ENCODE peak calls at places on chromosomes 11 and 22, in six cellular contexts. One of them, this sample, is unnamed.

GRCh38 chr11:46299425-46300067 is 22.1 kb downstream of the CREB3L1 start:
- DNase-seq in M059J: peak; percentile 79
- DNase-seq in activated T-cell treated with anti-CD3 and anti-CD28 coated beads, Interleukin-2, amount 50 U/mL, for 1 hour: no peak
- DNase-seq in activated CD4-positive, alpha-beta T cell treated with anti-CD3 and anti-CD28 coated beads, Interleukin-2, amount 50 U/mL, for 4 hours: no peak
- DNase-seq in AG09319: no peak
- DNase-seq in ACHN: no peak
- DNase-seq in this sample: peak; percentile 60

GRCh38 chr11:30585067-30585891 is 874 bp downstream of the MPPED2 start:
- DNase-seq in M059J: no peak
- DNase-seq in activated CD4-positive, alpha-beta T cell treated with anti-CD3 and anti-CD28 coated beads, Interleukin-2, amount 50 U/mL, for 4 hours: no peak
- DNase-seq in ACHN: no peak
- DNase-seq in activated T-cell treated with anti-CD3 and anti-CD28 coated beads, Interleukin-2, amount 50 U/mL, for 1 hour: peak; percentile 17
- DNase-seq in AG09319: no peak
- DNase-seq in this sample: no peak

GRCh38 chr11:3161720-3162409 is 3.2 kb downstream of the OSBPL5 start:
- DNase-seq in activated CD4-positive, alpha-beta T cell treated with anti-CD3 and anti-CD28 coated beads, Interleukin-2, amount 50 U/mL, for 4 hours: no peak
- DNase-seq in ACHN: no peak
- DNase-seq in activated T-cell treated with anti-CD3 and anti-CD28 coated beads, Interleukin-2, amount 50 U/mL, for 1 hour: no peak
- DNase-seq in M059J: no peak
- DNase-seq in AG09319: no peak
- DNase-seq in this sample: no peak

GRCh38 chr11:119262668-119263351 is 54.1 kb downstream of the MCAM start:
- DNase-seq in ACHN: peak; percentile 64
- DNase-seq in activated CD4-positive, alpha-beta T cell treated with anti-CD3 and anti-CD28 coated beads, Interleukin-2, amount 50 U/mL, for 4 hours: no peak
- DNase-seq in activated T-cell treated with anti-CD3 and anti-CD28 coated beads, Interleukin-2, amount 50 U/mL, for 1 hour: no peak
- DNase-seq in AG09319: no peak
- DNase-seq in M059J: peak; percentile 65
- DNase-seq in this sample: peak; percentile 86

GRCh38 chr11:65488273-65489058 is 10.4 kb upstream of the MALAT1 start:
- DNase-seq in activated T-cell treated with anti-CD3 and anti-CD28 coated beads, Interleukin-2, amount 50 U/mL, for 1 hour: no peak
- DNase-seq in M059J: peak; percentile 85
- DNase-seq in activated CD4-positive, alpha-beta T cell treated with anti-CD3 and anti-CD28 coated beads, Interleukin-2, amount 50 U/mL, for 4 hours: no peak
- DNase-seq in ACHN: peak; percentile 29
- DNase-seq in AG09319: no peak
- DNase-seq in this sample: peak; percentile 40

GRCh38 chr11:85029964-85030363 is 597.2 kb downstream of the DLG2 start:
- DNase-seq in AG09319: no peak
- DNase-seq in ACHN: no peak
- DNase-seq in activated T-cell treated with anti-CD3 and anti-CD28 coated beads, Interleukin-2, amount 50 U/mL, for 1 hour: no peak
- DNase-seq in M059J: peak; percentile 49
- DNase-seq in activated CD4-positive, alpha-beta T cell treated with anti-CD3 and anti-CD28 coated beads, Interleukin-2, amount 50 U/mL, for 4 hours: no peak
- DNase-seq in this sample: peak; percentile 36

GRCh38 chr11:72655014-72655413 is 19.2 kb downstream of the PDE2A start:
- DNase-seq in AG09319: no peak
- DNase-seq in activated T-cell treated with anti-CD3 and anti-CD28 coated beads, Interleukin-2, amount 50 U/mL, for 1 hour: no peak
- DNase-seq in activated CD4-positive, alpha-beta T cell treated with anti-CD3 and anti-CD28 coated beads, Interleukin-2, amount 50 U/mL, for 4 hours: no peak
- DNase-seq in ACHN: no peak
- DNase-seq in M059J: no peak
- DNase-seq in this sample: no peak

GRCh38 chr11:12569499-12570040 is 104.7 kb upstream of the TEAD1 start:
- DNase-seq in activated T-cell treated with anti-CD3 and anti-CD28 coated beads, Interleukin-2, amount 50 U/mL, for 1 hour: no peak
- DNase-seq in M059J: no peak
- DNase-seq in activated CD4-positive, alpha-beta T cell treated with anti-CD3 and anti-CD28 coated beads, Interleukin-2, amount 50 U/mL, for 4 hours: no peak
- DNase-seq in AG09319: no peak
- DNase-seq in ACHN: no peak
- DNase-seq in this sample: no peak

GRCh38 chr11:62148271-62148980 is 24.6 kb downstream of the INCENP start:
- DNase-seq in M059J: no peak
- DNase-seq in AG09319: no peak
- DNase-seq in activated T-cell treated with anti-CD3 and anti-CD28 coated beads, Interleukin-2, amount 50 U/mL, for 1 hour: no peak
- DNase-seq in ACHN: no peak
- DNase-seq in activated CD4-positive, alpha-beta T cell treated with anti-CD3 and anti-CD28 coated beads, Interleukin-2, amount 50 U/mL, for 4 hours: no peak
- DNase-seq in this sample: no peak

GRCh38 chr11:122486793-122487495 is 168.6 kb upstream of the UBASH3B start:
- DNase-seq in activated CD4-positive, alpha-beta T cell treated with anti-CD3 and anti-CD28 coated beads, Interleukin-2, amount 50 U/mL, for 4 hours: no peak
- DNase-seq in M059J: peak; percentile 38
- DNase-seq in AG09319: no peak
- DNase-seq in activated T-cell treated with anti-CD3 and anti-CD28 coated beads, Interleukin-2, amount 50 U/mL, for 1 hour: no peak
- DNase-seq in ACHN: no peak
- DNase-seq in this sample: peak; percentile 32

GRCh38 chr11:77171885-77172665 is 44.0 kb downstream of the MYO7A start:
- DNase-seq in ACHN: no peak
- DNase-seq in activated CD4-positive, alpha-beta T cell treated with anti-CD3 and anti-CD28 coated beads, Interleukin-2, amount 50 U/mL, for 4 hours: no peak
- DNase-seq in AG09319: no peak
- DNase-seq in M059J: no peak
- DNase-seq in activated T-cell treated with anti-CD3 and anti-CD28 coated beads, Interleukin-2, amount 50 U/mL, for 1 hour: no peak
- DNase-seq in this sample: no peak

GRCh38 chr22:22171357-22172218 is 73.0 kb upstream of the VPREB1 start:
- DNase-seq in AG09319: no peak
- DNase-seq in M059J: peak; percentile 9
- DNase-seq in activated T-cell treated with anti-CD3 and anti-CD28 coated beads, Interleukin-2, amount 50 U/mL, for 1 hour: no peak
- DNase-seq in activated CD4-positive, alpha-beta T cell treated with anti-CD3 and anti-CD28 coated beads, Interleukin-2, amount 50 U/mL, for 4 hours: no peak
- DNase-seq in ACHN: peak; percentile 44
- DNase-seq in this sample: peak; percentile 15

GRCh38 chr22:37639771-37640590 is 512 bp downstream of the SH3BP1 start:
- DNase-seq in ACHN: no peak
- DNase-seq in activated CD4-positive, alpha-beta T cell treated with anti-CD3 and anti-CD28 coated beads, Interleukin-2, amount 50 U/mL, for 4 hours: no peak
- DNase-seq in M059J: no peak
- DNase-seq in AG09319: no peak
- DNase-seq in activated T-cell treated with anti-CD3 and anti-CD28 coated beads, Interleukin-2, amount 50 U/mL, for 1 hour: peak; percentile 30
- DNase-seq in this sample: no peak

GRCh38 chr11:102293873-102294601 is 23.2 kb upstream of the BIRC3 start:
- DNase-seq in activated CD4-positive, alpha-beta T cell treated with anti-CD3 and anti-CD28 coated beads, Interleukin-2, amount 50 U/mL, for 4 hours: no peak
- DNase-seq in M059J: peak; percentile 65
- DNase-seq in ACHN: peak; percentile 63
- DNase-seq in activated T-cell treated with anti-CD3 and anti-CD28 coated beads, Interleukin-2, amount 50 U/mL, for 1 hour: peak; percentile 33
- DNase-seq in AG09319: no peak
- DNase-seq in this sample: peak; percentile 41

GRCh38 chr11:4890279-4890678 is 8.6 kb downstream of the OR51T1 start:
- DNase-seq in activated T-cell treated with anti-CD3 and anti-CD28 coated beads, Interleukin-2, amount 50 U/mL, for 1 hour: no peak
- DNase-seq in ACHN: no peak
- DNase-seq in M059J: peak; percentile 3
- DNase-seq in AG09319: no peak
- DNase-seq in activated CD4-positive, alpha-beta T cell treated with anti-CD3 and anti-CD28 coated beads, Interleukin-2, amount 50 U/mL, for 4 hours: no peak
- DNase-seq in this sample: no peak

GRCh38 chr11:125401746-125402145 is 94.3 kb downstream of the FEZ1 start:
- DNase-seq in ACHN: no peak
- DNase-seq in activated T-cell treated with anti-CD3 and anti-CD28 coated beads, Interleukin-2, amount 50 U/mL, for 1 hour: no peak
- DNase-seq in M059J: no peak
- DNase-seq in AG09319: no peak
- DNase-seq in activated CD4-positive, alpha-beta T cell treated with anti-CD3 and anti-CD28 coated beads, Interleukin-2, amount 50 U/mL, for 4 hours: no peak
- DNase-seq in this sample: no peak

GRCh38 chr11:70307176-70307575 is 36.7 kb downstream of the PPFIA1 start:
- DNase-seq in AG09319: no peak
- DNase-seq in activated CD4-positive, alpha-beta T cell treated with anti-CD3 and anti-CD28 coated beads, Interleukin-2, amount 50 U/mL, for 4 hours: no peak
- DNase-seq in M059J: no peak
- DNase-seq in ACHN: no peak
- DNase-seq in activated T-cell treated with anti-CD3 and anti-CD28 coated beads, Interleukin-2, amount 50 U/mL, for 1 hour: no peak
- DNase-seq in this sample: no peak

GRCh38 chr11:95137299-95137698 is 47.7 kb downstream of the ENDOD1 start:
- DNase-seq in M059J: no peak
- DNase-seq in ACHN: no peak
- DNase-seq in activated CD4-positive, alpha-beta T cell treated with anti-CD3 and anti-CD28 coated beads, Interleukin-2, amount 50 U/mL, for 4 hours: no peak
- DNase-seq in activated T-cell treated with anti-CD3 and anti-CD28 coated beads, Interleukin-2, amount 50 U/mL, for 1 hour: no peak
- DNase-seq in AG09319: no peak
- DNase-seq in this sample: no peak

GRCh38 chr22:48803993-48804810 is 1023.5 kb downstream of the BRD1 start:
- DNase-seq in AG09319: no peak
- DNase-seq in activated CD4-positive, alpha-beta T cell treated with anti-CD3 and anti-CD28 coated beads, Interleukin-2, amount 50 U/mL, for 4 hours: no peak
- DNase-seq in M059J: peak; percentile 3
- DNase-seq in activated T-cell treated with anti-CD3 and anti-CD28 coated beads, Interleukin-2, amount 50 U/mL, for 1 hour: no peak
- DNase-seq in ACHN: no peak
- DNase-seq in this sample: no peak

GRCh38 chr22:33746501-33746928 is 173.8 kb downstream of the LARGE1 start:
- DNase-seq in activated CD4-positive, alpha-beta T cell treated with anti-CD3 and anti-CD28 coated beads, Interleukin-2, amount 50 U/mL, for 4 hours: no peak
- DNase-seq in ACHN: no peak
- DNase-seq in AG09319: no peak
- DNase-seq in activated T-cell treated with anti-CD3 and anti-CD28 coated beads, Interleukin-2, amount 50 U/mL, for 1 hour: no peak
- DNase-seq in M059J: no peak
- DNase-seq in this sample: no peak

GRCh38 chr22:32364210-32364609 is 6.5 kb downstream of the RFPL3 start:
- DNase-seq in activated T-cell treated with anti-CD3 and anti-CD28 coated beads, Interleukin-2, amount 50 U/mL, for 1 hour: no peak
- DNase-seq in M059J: no peak
- DNase-seq in activated CD4-positive, alpha-beta T cell treated with anti-CD3 and anti-CD28 coated beads, Interleukin-2, amount 50 U/mL, for 4 hours: no peak
- DNase-seq in AG09319: no peak
- DNase-seq in ACHN: no peak
- DNase-seq in this sample: no peak

This sample was measured in HT1080.